ENCODE peak calls at places on chromosomes 6 and 20, in four cellular contexts. H is A549, S is GM12878, F is HepG2. C is an unnamed sample.

GRCh38 chr6:511488-512137 is 120.1 kb downstream of the IRF4 start:
- DNase-seq in H (no peak), F (no peak), S (no peak), C (peak)

GRCh38 chr20:38222231-38222922 is 38.2 kb downstream of the KIAA1755 start:
- DNase-seq in S (no peak), F (peak), H (peak), C (peak)

GRCh38 chr6:119758385-119758784 is 408.8 kb upstream of the MAN1A1 start:
- DNase-seq in S (no peak), H (no peak), F (no peak), C (no peak)

GRCh38 chr6:150652848-150653613 is 53.3 kb downstream of the PLEKHG1 start:
- DNase-seq in S (no peak), H (no peak), F (no peak), C (no peak)

GRCh38 chr6:3848380-3848779 is 793 bp upstream of the FAM50B start:
- DNase-seq in F (no peak), H (no peak), S (no peak), C (no peak)

GRCh38 chr6:117771403-117771802 is 96.1 kb downstream of the NUS1 start:
- DNase-seq in S (peak), H (no peak), F (no peak), C (no peak)

GRCh38 chr6:169168706-169169105 is 84.9 kb downstream of the THBS2 start:
- DNase-seq in H (no peak), S (no peak), F (no peak), C (no peak)

GRCh38 chr6:159766923-159767322 is 5.1 kb downstream of the ACAT2 start:
- DNase-seq in H (no peak), S (no peak), F (no peak), C (no peak)

GRCh38 chr20:826695-827323 is 6.7 kb upstream of the FAM110A start:
- DNase-seq in F (no peak), S (no peak), H (no peak), C (no peak)

GRCh38 chr20:54015496-54015895 is 54.9 kb downstream of the BCAS1 start:
- DNase-seq in S (no peak), F (no peak), H (no peak), C (no peak)

GRCh38 chr6:14601490-14601889 is 483.9 kb downstream of the CD83 start:
- DNase-seq in H (no peak), S (no peak), F (peak), C (no peak)

GRCh38 chr20:8914421-8914820 is 154.5 kb upstream of the PLCB4 start:
- DNase-seq in F (no peak), S (no peak), H (no peak), C (no peak)

GRCh38 chr6:65259080-65259479 is 447.9 kb downstream of the EYS start:
- DNase-seq in F (peak), S (no peak), H (no peak), C (no peak)

GRCh38 chr6:158519354-158519753 is 40.5 kb upstream of the TMEM181 start:
- DNase-seq in H (no peak), S (no peak), F (no peak), C (no peak)

GRCh38 chr6:37134622-37135191 is 35.2 kb upstream of the PIM1 start:
- DNase-seq in H (peak), F (no peak), S (no peak), C (no peak)

GRCh38 chr6:159522877-159523547 is 170.0 kb downstream of the SOD2 start:
- DNase-seq in S (no peak), F (no peak), H (no peak), C (no peak)

GRCh38 chr6:43193929-43194328 is 11.9 kb downstream of the CUL9 start:
- DNase-seq in H (no peak), F (no peak), S (no peak), C (no peak)

GRCh38 chr20:15708984-15709598 is 864.2 kb downstream of the KIF16B start:
- DNase-seq in F (peak), S (no peak), H (peak), C (peak)

GRCh38 chr20:6792789-6793188 is 25.3 kb downstream of the BMP2 start:
- DNase-seq in S (no peak), H (no peak), F (no peak), C (no peak)

GRCh38 chr6:162999575-163000285 is 272.0 kb downstream of the PACRG start:
- DNase-seq in S (no peak), H (no peak), F (no peak), C (no peak)
- TF ChIP-seq MAX in S (no peak), H (no peak), F (no peak), C (no peak)

DNA sequence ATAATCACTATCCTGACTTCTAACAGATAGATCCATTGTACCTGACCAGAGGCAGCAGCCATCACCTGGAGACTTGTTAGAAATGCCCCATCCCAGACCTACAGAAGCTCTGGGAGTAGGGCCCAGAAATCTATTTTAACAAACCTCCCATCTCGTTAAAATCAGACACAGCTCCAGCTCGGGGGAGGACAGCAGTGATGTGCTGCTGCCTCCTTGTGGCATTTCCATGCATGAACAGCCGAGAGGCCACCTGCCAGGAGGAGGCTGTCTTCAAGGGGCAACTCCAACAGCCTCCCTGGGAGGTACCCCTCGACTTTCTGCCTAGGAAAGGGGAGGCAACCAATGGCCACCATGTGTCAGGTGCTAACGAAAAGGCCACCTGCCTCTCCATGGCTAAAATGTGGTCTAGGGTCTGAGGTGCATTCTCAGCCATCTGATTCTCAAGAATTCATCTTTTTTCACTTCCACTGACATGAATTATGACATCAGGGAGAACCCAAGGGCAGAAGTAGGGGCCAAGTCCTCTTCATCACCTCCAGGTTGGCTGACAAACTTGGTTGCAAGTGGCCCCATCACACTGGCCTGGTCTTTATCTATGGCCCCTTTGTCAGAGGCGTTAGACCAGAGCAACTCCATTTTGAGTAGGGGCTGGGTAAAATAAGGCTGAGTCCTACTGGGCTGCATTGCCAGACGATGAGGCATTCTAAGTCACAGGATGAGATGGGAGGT is 12.2 kb upstream of the KCNK15 start:
- DNase-seq in F (peak), S (no peak), H (peak), C (peak)
- TF ChIP-seq JUNB in F (no peak), S (no peak), H (no peak), C (no peak)

GRCh38 chr6:136921521-136921935 is 573 bp upstream of the SLC35D3 start:
- DNase-seq in F (no peak), H (peak), S (no peak), C (no peak)
- TF ChIP-seq MAX in F (no peak), H (peak), S (no peak), C (no peak)

GRCh38 chr20:57620999-57621398 is 773 bp upstream of the ZBP1 start:
- DNase-seq in F (no peak), H (no peak), S (no peak), C (no peak)
- TF ChIP-seq JUNB in F (no peak), H (no peak), S (no peak), C (no peak)

GRCh38 chr6:143333749-143334520 is 116.6 kb downstream of the ADAT2 start:
- DNase-seq in S (no peak), F (no peak), H (no peak), C (no peak)

GRCh38 chr6:143331362-143331761 is 119.1 kb downstream of the ADAT2 start:
- DNase-seq in S (no peak), F (no peak), H (no peak), C (no peak)

GRCh38 chr6:143329323-143329722 is 121.2 kb downstream of the ADAT2 start:
- DNase-seq in S (no peak), H (no peak), F (no peak), C (no peak)

GRCh38 chr6:143333081-143333480 is 117.4 kb downstream of the ADAT2 start:
- DNase-seq in F (no peak), H (no peak), S (no peak), C (no peak)

DNA sequence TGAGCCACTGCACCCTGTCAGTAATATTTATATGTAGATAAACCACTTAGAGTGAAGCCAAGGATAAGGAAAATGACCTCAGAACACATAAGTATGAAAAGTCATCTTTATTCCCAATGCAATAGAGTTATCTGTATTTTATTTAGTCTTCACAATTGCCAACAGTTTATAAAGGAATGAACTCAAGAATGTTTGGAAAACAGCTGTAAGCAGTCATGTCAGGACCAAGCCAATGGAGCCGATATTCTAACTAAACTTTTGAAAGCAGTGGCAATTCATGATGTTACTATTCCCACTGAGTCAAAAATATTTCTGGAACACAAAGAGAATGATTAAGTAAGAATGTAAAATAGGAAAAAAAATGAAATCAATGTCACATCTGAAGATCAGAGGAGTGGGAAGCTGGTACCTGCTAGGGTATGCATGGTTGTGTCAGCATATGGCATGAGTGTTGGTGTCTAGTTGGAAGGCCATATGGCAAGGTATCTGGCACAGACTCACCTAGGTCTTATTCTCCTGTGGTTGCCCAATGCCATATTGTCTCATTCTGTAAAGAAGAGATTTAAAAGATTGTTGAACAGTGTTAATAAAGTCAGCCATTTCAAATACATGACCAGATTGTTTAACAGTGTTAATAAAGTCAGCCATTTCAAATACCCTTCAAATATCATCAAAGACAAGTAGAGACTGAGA is 118.2 kb downstream of the ADAT2 start:
- DNase-seq in F (no peak), H (no peak), S (no peak), C (no peak)
- TF ChIP-seq MAX in F (no peak), H (no peak), S (no peak), C (no peak)

GRCh38 chr6:6588924-6589696 is 590 bp downstream of the LY86 start:
- DNase-seq in H (no peak), S (peak), F (no peak), C (no peak)

GRCh38 chr6:6587696-6588063 is 840 bp upstream of the LY86 start:
- DNase-seq in H (no peak), S (no peak), F (no peak), C (no peak)

GRCh38 chr6:6586167-6586566 is 2.4 kb upstream of the LY86 start:
- DNase-seq in F (no peak), S (no peak), H (no peak), C (no peak)

GRCh38 chr6:6586671-6587526 is 1.6 kb upstream of the LY86 start:
- DNase-seq in F (no peak), S (peak), H (no peak), C (no peak)

DNA sequence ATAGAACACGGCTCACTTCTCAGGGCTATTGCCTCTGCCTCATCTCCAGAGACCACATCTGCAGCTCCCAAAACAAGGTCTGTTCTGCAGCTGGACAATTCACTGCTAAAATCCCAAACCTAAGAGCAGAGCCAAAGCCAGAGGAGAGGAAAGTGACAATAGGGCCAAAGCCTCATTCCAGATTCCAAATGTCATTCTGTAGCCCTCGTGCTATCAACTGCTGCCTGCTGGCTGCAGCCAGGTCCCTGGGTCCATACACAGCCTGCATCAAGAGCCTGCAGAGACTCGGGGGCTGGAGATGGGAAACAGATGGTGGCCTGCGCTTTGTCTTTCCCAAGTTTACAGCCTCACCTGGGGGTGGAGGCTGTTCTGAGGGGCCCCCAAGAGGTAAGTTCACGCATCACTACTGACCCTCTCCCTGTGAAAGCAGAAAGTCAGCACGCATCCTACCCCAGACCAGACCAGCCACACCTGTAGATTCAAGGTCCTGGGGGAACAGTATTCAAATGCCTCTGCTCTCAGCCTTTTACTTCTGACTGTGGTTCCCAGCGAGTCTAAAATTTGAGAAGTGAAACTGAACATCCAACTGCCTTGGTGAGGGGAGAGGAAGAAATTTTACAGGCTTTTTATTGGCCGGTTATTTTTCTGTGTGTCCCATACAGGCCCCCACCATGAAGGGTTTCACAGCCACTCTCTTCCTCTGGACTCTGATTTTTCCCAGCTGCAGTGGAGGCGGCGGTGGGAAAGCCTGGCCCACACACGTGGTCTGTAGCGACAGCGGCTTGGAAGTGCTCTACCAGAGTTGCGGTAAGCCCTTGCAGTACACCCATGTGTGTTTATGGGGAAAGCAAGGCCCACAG is at the start of gene LY86:
- DNase-seq in H (no peak), S (peak), F (no peak), C (no peak)
- TF ChIP-seq JUNB in H (no peak), S (no peak), F (no peak), C (no peak)

GRCh38 chr20:10985536-10985935 is 311.7 kb upstream of the JAG1 start:
- DNase-seq in S (no peak), H (no peak), F (no peak), C (no peak)
- TF ChIP-seq MAX in S (no peak), H (no peak), F (no peak), C (no peak)

GRCh38 chr6:129007819-129008218 is 124.9 kb downstream of the LAMA2 start:
- DNase-seq in S (no peak), H (no peak), F (no peak), C (no peak)
- TF ChIP-seq JUNB in S (no peak), H (no peak), F (no peak), C (no peak)

DNA sequence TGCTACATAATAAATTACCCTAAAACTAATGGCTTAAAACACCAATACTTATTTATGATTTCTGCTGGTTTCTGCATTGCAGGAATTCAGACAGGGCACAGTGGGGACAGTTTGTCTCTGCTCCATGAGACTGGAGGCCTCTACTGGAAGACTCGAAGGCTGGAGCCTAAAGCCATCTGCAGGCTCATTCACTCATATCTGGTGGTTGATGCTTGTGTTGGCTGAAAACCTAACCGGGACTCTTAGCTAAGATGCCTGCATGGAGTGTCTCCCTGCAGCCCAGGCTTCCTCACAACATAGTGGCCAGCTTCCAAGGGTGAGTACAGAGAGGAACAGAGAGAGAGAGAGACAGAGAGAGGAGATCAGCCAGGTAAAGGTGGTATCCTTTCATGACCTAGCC is 195.5 kb upstream of the FOXA2 start:
- DNase-seq in S (no peak), H (no peak), F (no peak), C (no peak)
- TF ChIP-seq MAX in S (no peak), H (peak), F (no peak), C (no peak)